ENCODE peak calls at places on chromosome 20, in seven cellular contexts. J is cardiac muscle cell; H is prostate gland; U is type B pancreatic cell; K is effector CD4-positive, alpha-beta T cell; M is anterior cingulate cortex; C is amygdala. F is an unnamed sample.

GRCh38 chr20:44471481-44471882 is 4.2 kb upstream of the TTPAL start:
- DNase-seq in J (peak), H (no peak), U (no peak), K (no peak), M (no peak), C (no peak), F (no peak)

GRCh38 chr20:49608752-49609670 is 41.1 kb upstream of the PTGIS start:
- DNase-seq in J (peak), H (peak), U (peak), K (peak), M (no peak), C (no peak), F (peak)

GRCh38 chr20:59222982-59223610 is 59.5 kb downstream of the ZNF831 start:
- DNase-seq in J (peak), H (no peak), U (no peak), K (no peak), M (no peak), C (no peak), F (peak)

GRCh38 chr20:59017493-59018231 is 1.6 kb upstream of the TUBB1 start:
- DNase-seq in J (no peak), H (no peak), U (peak), K (no peak), M (no peak), C (no peak), F (no peak)

GRCh38 chr20:33654680-33655161 is 7.4 kb upstream of the C20orf144 start:
- DNase-seq in J (no peak), H (no peak), U (no peak), K (no peak), M (no peak), C (no peak), F (no peak)

GRCh38 chr20:25195962-25196700 is 619 bp downstream of the ENTPD6 start:
- DNase-seq in J (no peak), H (peak), U (no peak), K (peak), M (no peak), C (no peak), F (no peak)

GRCh38 chr20:48903705-48904104 is 17.8 kb upstream of the ARFGEF2 start:
- DNase-seq in J (no peak), H (no peak), U (no peak), K (no peak), M (no peak), C (no peak), F (no peak)

GRCh38 chr20:10447028-10447427 is 11.9 kb downstream of the SLX4IP start:
- DNase-seq in J (peak), H (no peak), U (no peak), K (peak), M (no peak), C (no peak), F (no peak)

GRCh38 chr20:49893242-49894072 is 21.9 kb downstream of the SPATA2 start:
- DNase-seq in J (peak), H (no peak), U (no peak), K (no peak), M (no peak), C (no peak), F (no peak)

GRCh38 chr20:17889226-17889625 is 79.4 kb downstream of the SNX5 start:
- DNase-seq in J (peak), H (no peak), U (no peak), K (no peak), M (no peak), C (no peak), F (no peak)

GRCh38 chr20:57013741-57014140 is 252.7 kb downstream of the BMP7 start:
- DNase-seq in J (no peak), H (peak), U (no peak), K (no peak), M (no peak), C (no peak), F (no peak)

GRCh38 chr20:25277941-25278521 is 30.1 kb downstream of the PYGB start:
- DNase-seq in J (no peak), H (no peak), U (no peak), K (no peak), M (no peak), C (no peak), F (no peak)

GRCh38 chr20:40992349-40993113 is 36.1 kb upstream of the TOP1 start:
- DNase-seq in J (no peak), H (no peak), U (no peak), K (no peak), M (no peak), C (no peak), F (no peak)

GRCh38 chr20:36786246-36786645 is 12.7 kb upstream of the DSN1 start:
- DNase-seq in J (no peak), H (no peak), U (no peak), K (no peak), M (no peak), C (no peak), F (no peak)

GRCh38 chr20:50415516-50416268 is 94.5 kb upstream of the PTPN1 start:
- DNase-seq in J (peak), H (peak), U (no peak), K (no peak), M (peak), C (peak), F (peak)

GRCh38 chr20:33635341-33635740 is 26.8 kb upstream of the C20orf144 start:
- DNase-seq in J (no peak), H (no peak), U (no peak), K (no peak), M (no peak), C (no peak), F (no peak)

GRCh38 chr20:44279228-44279627 is 31.8 kb downstream of the FITM2 start:
- DNase-seq in J (peak), H (no peak), U (no peak), K (no peak), M (no peak), C (no peak), F (no peak)

GRCh38 chr20:37902504-37903313 is at the start of gene VSTM2L:
- DNase-seq in J (peak), H (no peak), U (no peak), K (no peak), M (no peak), C (no peak), F (peak)

GRCh38 chr20:63481503-63481902 is 9.0 kb upstream of the KCNQ2 start:
- DNase-seq in J (no peak), H (no peak), U (no peak), K (no peak), M (no peak), C (no peak), F (no peak)

GRCh38 chr20:22866757-22867425 is 168.2 kb upstream of the SSTR4 start:
- DNase-seq in J (peak), H (no peak), U (no peak), K (no peak), M (no peak), C (no peak), F (no peak)

GRCh38 chr20:18272451-18272850 is 15.9 kb upstream of the ZNF133 start:
- DNase-seq in J (peak), H (no peak), U (no peak), K (no peak), M (no peak), C (no peak), F (no peak)

GRCh38 chr20:904146-904545 is 12.0 kb downstream of the ANGPT4 start:
- DNase-seq in J (no peak), H (no peak), U (no peak), K (no peak), M (no peak), C (no peak), F (no peak)

GRCh38 chr20:45833883-45834796 is 541 bp downstream of the SNX21 start:
- DNase-seq in J (peak), H (peak), U (peak), K (no peak), M (peak), C (peak), F (peak)

GRCh38 chr20:62925420-62926228 is 681 bp downstream of the DIDO1 start:
- DNase-seq in J (peak), H (no peak), U (no peak), K (peak), M (no peak), C (no peak), F (peak)

GRCh38 chr20:32333988-32334885 is 23.9 kb upstream of the ASXL1 start:
- DNase-seq in J (peak), H (no peak), U (no peak), K (peak), M (no peak), C (no peak), F (no peak)